ENCODE peak calls at places on chromosome 21, in seven cellular contexts. H is bronchial epithelial cell, N is heart right ventricle, M is endodermal cell, L is heart left ventricle, X is adrenal gland, Z is neural progenitor cell. S is an unnamed sample. For H3K36me3, the result is how much of the 10 kb centered on the place peaks cover.

GRCh38 chr21:39033878-39034589 is 149.2 kb downstream of the PSMG1 start:
- DNase-seq in H (peak), N (no peak), M (no peak), L (peak), X (peak), Z (no peak), S (no peak)

GRCh38 chr21:38179504-38179900 is 77.3 kb upstream of the KCNJ15 start:
- DNase-seq in H (peak), N (no peak), M (no peak), L (no peak), X (no peak), Z (no peak), S (no peak)

GRCh38 chr21:15023782-15024181 is 41.0 kb downstream of the NRIP1 start:
- DNase-seq in H (no peak), N (no peak), M (no peak), L (no peak), X (no peak), Z (no peak), S (no peak)

GRCh38 chr21:30605968-30606367 is 5.1 kb downstream of the KRTAP22-1 start:
- DNase-seq in H (no peak), N (no peak), M (peak), L (no peak), X (no peak), Z (no peak), S (no peak)

GRCh38 chr21:18759267-18759666 is 355.7 kb upstream of the TMPRSS15 start:
- DNase-seq in H (no peak), N (no peak), M (no peak), L (no peak), X (no peak), Z (no peak), S (no peak)

GRCh38 chr21:25901580-25901979 is 166.8 kb downstream of the GABPA start:
- DNase-seq in H (peak), N (no peak), M (no peak), L (no peak), X (no peak), Z (no peak), S (no peak)

GRCh38 chr21:20618878-20619277 is 379.3 kb upstream of the NCAM2 start:
- DNase-seq in H (no peak), N (no peak), M (no peak), L (no peak), X (no peak), Z (no peak), S (no peak)

GRCh38 chr21:28133116-28133515 is 859.6 kb downstream of the LTN1 start:
- DNase-seq in H (no peak), N (no peak), M (no peak), L (no peak), X (no peak), Z (no peak), S (no peak)

GRCh38 chr21:19535356-19535755 is 1131.8 kb upstream of the TMPRSS15 start:
- DNase-seq in H (no peak), N (no peak), M (no peak), L (no peak), X (no peak), Z (no peak), S (no peak)

GRCh38 chr21:44292812-44293195 is 7.0 kb upstream of the PFKL start:
- DNase-seq in H (no peak), N (peak), M (no peak), L (no peak), X (no peak), Z (no peak), S (no peak)
- H3K4me3 ChIP-seq in H (no peak), N (no peak), M (no peak), L (no peak), X (no peak), Z (no peak), S (no peak)

GRCh38 chr21:41676198-41676597 is 90.7 kb downstream of the RIPK4 start:
- DNase-seq in H (no peak), N (no peak), M (no peak), L (no peak), X (no peak), Z (no peak), S (no peak)

GRCh38 chr21:41678944-41679343 is 87.9 kb downstream of the RIPK4 start:
- DNase-seq in H (peak), N (peak), M (peak), L (peak), X (peak), Z (peak), S (peak)

GRCh38 chr21:41680444-41681335 is 86.2 kb downstream of the RIPK4 start:
- DNase-seq in H (no peak), N (no peak), M (peak), L (no peak), X (no peak), Z (no peak), S (no peak)

GRCh38 chr21:41677671-41678015 is 89.2 kb downstream of the RIPK4 start:
- DNase-seq in H (no peak), N (no peak), M (peak), L (no peak), X (no peak), Z (no peak), S (no peak)

GRCh38 chr21:41678016-41678935 is 88.6 kb downstream of the RIPK4 start:
- DNase-seq in H (peak), N (no peak), M (peak), L (no peak), X (no peak), Z (no peak), S (peak)
- TF ChIP-seq CTCF in H (no peak), N (no peak), M (no peak), L (no peak), X (no peak), Z (no peak), S (no peak)

GRCh38 chr21:44326272-44326647 is 12.9 kb downstream of the CFAP410 start:
- DNase-seq in H (no peak), N (no peak), M (no peak), L (no peak), X (no peak), Z (no peak), S (no peak)
- H3K36me3 ChIP-seq in H (under half), N (half or more), M (under half), L (half or more), X (under half), Z (under half), S (under half)

GRCh38 chr21:22346576-22346975 is 1348.4 kb downstream of the NCAM2 start:
- DNase-seq in H (no peak), N (no peak), M (no peak), L (no peak), X (no peak), Z (no peak), S (no peak)

GRCh38 chr21:22343721-22344120 is 1345.5 kb downstream of the NCAM2 start:
- DNase-seq in H (no peak), N (no peak), M (no peak), L (no peak), X (no peak), Z (no peak), S (no peak)

GRCh38 chr21:22345624-22346023 is 1347.4 kb downstream of the NCAM2 start:
- DNase-seq in H (no peak), N (no peak), M (no peak), L (no peak), X (no peak), Z (no peak), S (no peak)

GRCh38 chr21:22343303-22343702 is 1345.1 kb downstream of the NCAM2 start:
- DNase-seq in H (no peak), N (no peak), M (no peak), L (no peak), X (no peak), Z (no peak), S (no peak)

GRCh38 chr21:22342855-22343254 is 1344.6 kb downstream of the NCAM2 start:
- DNase-seq in H (no peak), N (no peak), M (no peak), L (no peak), X (no peak), Z (no peak), S (no peak)
- H3K4me3 ChIP-seq in H (no peak), N (no peak), M (no peak), L (no peak), X (no peak), Z (no peak), S (no peak)

GRCh38 chr21:33025106-33025470 is 647 bp upstream of the OLIG2 start:
- DNase-seq in H (no peak), N (no peak), M (peak), L (no peak), X (no peak), Z (peak), S (no peak)

GRCh38 chr21:33022828-33023573 is 2.7 kb upstream of the OLIG2 start:
- DNase-seq in H (no peak), N (no peak), M (peak), L (no peak), X (no peak), Z (peak), S (no peak)

GRCh38 chr21:33022489-33022827 is 3.3 kb upstream of the OLIG2 start:
- DNase-seq in H (no peak), N (no peak), M (peak), L (no peak), X (no peak), Z (no peak), S (no peak)

GRCh38 chr21:33024278-33025103 is 1.2 kb upstream of the OLIG2 start:
- DNase-seq in H (no peak), N (no peak), M (peak), L (no peak), X (no peak), Z (peak), S (no peak)

GRCh38 chr21:33023574-33024277 is 2.0 kb upstream of the OLIG2 start:
- DNase-seq in H (no peak), N (no peak), M (peak), L (no peak), X (no peak), Z (peak), S (no peak)
- TF ChIP-seq CTCF in H (no peak), N (no peak), M (no peak), L (no peak), X (no peak), Z (peak), S (no peak)

GRCh38 chr21:41854426-41854995 is 24.6 kb downstream of the PRDM15 start:
- DNase-seq in H (no peak), N (no peak), M (no peak), L (no peak), X (no peak), Z (no peak), S (no peak)
- H3K36me3 ChIP-seq in H (under half), N (half or more), M (under half), L (half or more), X (under half), Z (under half), S (under half)

GRCh38 chr21:46049890-46050650 is 47.8 kb upstream of the COL6A2 start:
- DNase-seq in H (no peak), N (no peak), M (no peak), L (no peak), X (no peak), Z (no peak), S (no peak)
- H3K4me3 ChIP-seq in H (no peak), N (no peak), M (no peak), L (no peak), X (no peak), Z (no peak), S (no peak)

DNA sequence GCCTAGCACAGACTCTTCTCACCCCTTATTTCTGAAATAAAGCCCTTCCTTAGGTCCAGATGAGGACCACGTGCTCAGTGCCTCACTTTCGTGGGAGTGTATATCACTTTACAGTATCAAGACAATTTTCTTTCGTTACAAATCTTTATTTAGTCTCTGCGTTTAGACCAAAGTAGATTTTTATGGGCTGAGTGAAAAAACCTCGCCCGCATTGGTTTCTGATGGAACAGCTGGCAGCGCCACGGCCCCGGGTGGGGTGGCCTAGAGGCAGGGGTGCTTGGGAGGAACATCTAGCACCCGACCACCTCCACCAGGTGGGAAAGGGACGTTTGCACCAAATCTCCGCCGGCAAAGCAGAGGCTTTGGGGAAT is 7.6 kb downstream of the SIM2 start:
- DNase-seq in H (no peak), N (no peak), M (peak), L (no peak), X (no peak), Z (no peak), S (no peak)
- TF ChIP-seq CTCF in H (no peak), N (no peak), M (no peak), L (no peak), X (no peak), Z (no peak), S (no peak)

GRCh38 chr21:46549650-46550049 is 55.2 kb downstream of the S100B start:
- DNase-seq in H (no peak), N (no peak), M (no peak), L (no peak), X (no peak), Z (no peak), S (no peak)

GRCh38 chr21:46552865-46553379 is 52.0 kb downstream of the S100B start:
- DNase-seq in H (no peak), N (no peak), M (no peak), L (no peak), X (no peak), Z (no peak), S (no peak)

GRCh38 chr21:46552274-46552673 is 52.6 kb downstream of the S100B start:
- DNase-seq in H (no peak), N (no peak), M (no peak), L (no peak), X (no peak), Z (no peak), S (no peak)

GRCh38 chr21:46551636-46552241 is 53.1 kb downstream of the S100B start:
- DNase-seq in H (no peak), N (no peak), M (peak), L (no peak), X (peak), Z (no peak), S (no peak)

GRCh38 chr21:46550511-46550941 is 54.4 kb downstream of the S100B start:
- DNase-seq in H (no peak), N (no peak), M (no peak), L (no peak), X (no peak), Z (no peak), S (no peak)
- H3K36me3 ChIP-seq in H (under half), N (half or more), M (half or more), L (half or more), X (half or more), Z (under half), S (under half)

GRCh38 chr21:27104749-27105439 is 138.0 kb upstream of the ADAMTS5 start:
- DNase-seq in H (peak), N (no peak), M (no peak), L (no peak), X (no peak), Z (no peak), S (no peak)
- H3K4me3 ChIP-seq in H (no peak), N (no peak), M (no peak), L (no peak), X (no peak), Z (no peak), S (no peak)

S was measured in kidney epithelial cell.